ENCODE peak calls at places on chromosomes 6 and 20, in six cellular contexts. One of them, this sample, is unnamed.

GRCh38 chr6:25899123-25899522 is 25.1 kb upstream of the SLC17A3 start:
- DNase-seq in right lobe of liver: no peak
- DNase-seq in suprapubic skin: no peak
- DNase-seq in IMR-90: no peak
- DNase-seq in H54: no peak
- DNase-seq in GM12892: no peak
- DNase-seq in this sample: no peak

GRCh38 chr6:129632081-129632758 is 77.8 kb downstream of the ARHGAP18 start:
- DNase-seq in right lobe of liver: no peak
- DNase-seq in suprapubic skin: no peak
- DNase-seq in IMR-90: no peak
- DNase-seq in H54: no peak
- DNase-seq in GM12892: no peak
- DNase-seq in this sample: no peak

GRCh38 chr6:37020426-37021211 is 15.2 kb downstream of the FGD2 start:
- DNase-seq in right lobe of liver: no peak
- DNase-seq in suprapubic skin: no peak
- DNase-seq in IMR-90: no peak
- DNase-seq in H54: no peak
- DNase-seq in GM12892: no peak
- DNase-seq in this sample: no peak

GRCh38 chr6:136927313-136927712 is 5.2 kb downstream of the SLC35D3 start:
- DNase-seq in right lobe of liver: no peak
- DNase-seq in suprapubic skin: no peak
- DNase-seq in IMR-90: peak
- DNase-seq in H54: no peak
- DNase-seq in GM12892: no peak
- DNase-seq in this sample: peak

GRCh38 chr20:418858-419365 is 10.8 kb downstream of the RBCK1 start:
- DNase-seq in right lobe of liver: no peak
- DNase-seq in suprapubic skin: no peak
- DNase-seq in IMR-90: no peak
- DNase-seq in H54: no peak
- DNase-seq in GM12892: no peak
- DNase-seq in this sample: no peak

GRCh38 chr6:119628691-119629621 is 279.4 kb upstream of the MAN1A1 start:
- DNase-seq in right lobe of liver: no peak
- DNase-seq in suprapubic skin: no peak
- DNase-seq in IMR-90: no peak
- DNase-seq in H54: no peak
- DNase-seq in GM12892: no peak
- DNase-seq in this sample: peak

GRCh38 chr6:23964865-23965264 is 161.2 kb upstream of the NRSN1 start:
- DNase-seq in right lobe of liver: no peak
- DNase-seq in suprapubic skin: no peak
- DNase-seq in IMR-90: no peak
- DNase-seq in H54: no peak
- DNase-seq in GM12892: no peak
- DNase-seq in this sample: no peak

GRCh38 chr20:53283011-53283410 is 310.6 kb downstream of the ZNF217 start:
- DNase-seq in right lobe of liver: no peak
- DNase-seq in suprapubic skin: no peak
- DNase-seq in IMR-90: no peak
- DNase-seq in H54: no peak
- DNase-seq in GM12892: no peak
- DNase-seq in this sample: no peak

GRCh38 chr20:23782366-23782983 is 31.7 kb upstream of the CST1 start:
- DNase-seq in right lobe of liver: no peak
- DNase-seq in suprapubic skin: no peak
- DNase-seq in IMR-90: peak
- DNase-seq in H54: peak
- DNase-seq in GM12892: no peak
- DNase-seq in this sample: peak

GRCh38 chr6:38453302-38453701 is 186.4 kb downstream of the BTBD9 start:
- DNase-seq in right lobe of liver: no peak
- DNase-seq in suprapubic skin: no peak
- DNase-seq in IMR-90: no peak
- DNase-seq in H54: no peak
- DNase-seq in GM12892: no peak
- DNase-seq in this sample: no peak

GRCh38 chr6:13766201-13766634 is 48.1 kb downstream of the MCUR1 start:
- DNase-seq in right lobe of liver: no peak
- DNase-seq in suprapubic skin: peak
- DNase-seq in IMR-90: peak
- DNase-seq in H54: peak
- DNase-seq in GM12892: no peak
- DNase-seq in this sample: no peak

GRCh38 chr20:3766381-3766780 is 1.2 kb downstream of the ADISSP start:
- DNase-seq in right lobe of liver: no peak
- DNase-seq in suprapubic skin: no peak
- DNase-seq in IMR-90: no peak
- DNase-seq in H54: no peak
- DNase-seq in GM12892: no peak
- DNase-seq in this sample: peak

GRCh38 chr6:154566866-154567265 is 56.4 kb upstream of the CNKSR3 start:
- DNase-seq in right lobe of liver: no peak
- DNase-seq in suprapubic skin: no peak
- DNase-seq in IMR-90: no peak
- DNase-seq in H54: no peak
- DNase-seq in GM12892: no peak
- DNase-seq in this sample: no peak

GRCh38 chr20:49392745-49393144 is 89.7 kb downstream of the KCNB1 start:
- DNase-seq in right lobe of liver: no peak
- DNase-seq in suprapubic skin: no peak
- DNase-seq in IMR-90: no peak
- DNase-seq in H54: no peak
- DNase-seq in GM12892: no peak
- DNase-seq in this sample: no peak
- TF ChIP-seq POLR2A in right lobe of liver: no peak
- TF ChIP-seq POLR2A in suprapubic skin: no peak
- TF ChIP-seq POLR2A in IMR-90: no peak
- TF ChIP-seq POLR2A in H54: no peak
- TF ChIP-seq POLR2A in GM12892: no peak
- TF ChIP-seq POLR2A in this sample: no peak

DNA sequence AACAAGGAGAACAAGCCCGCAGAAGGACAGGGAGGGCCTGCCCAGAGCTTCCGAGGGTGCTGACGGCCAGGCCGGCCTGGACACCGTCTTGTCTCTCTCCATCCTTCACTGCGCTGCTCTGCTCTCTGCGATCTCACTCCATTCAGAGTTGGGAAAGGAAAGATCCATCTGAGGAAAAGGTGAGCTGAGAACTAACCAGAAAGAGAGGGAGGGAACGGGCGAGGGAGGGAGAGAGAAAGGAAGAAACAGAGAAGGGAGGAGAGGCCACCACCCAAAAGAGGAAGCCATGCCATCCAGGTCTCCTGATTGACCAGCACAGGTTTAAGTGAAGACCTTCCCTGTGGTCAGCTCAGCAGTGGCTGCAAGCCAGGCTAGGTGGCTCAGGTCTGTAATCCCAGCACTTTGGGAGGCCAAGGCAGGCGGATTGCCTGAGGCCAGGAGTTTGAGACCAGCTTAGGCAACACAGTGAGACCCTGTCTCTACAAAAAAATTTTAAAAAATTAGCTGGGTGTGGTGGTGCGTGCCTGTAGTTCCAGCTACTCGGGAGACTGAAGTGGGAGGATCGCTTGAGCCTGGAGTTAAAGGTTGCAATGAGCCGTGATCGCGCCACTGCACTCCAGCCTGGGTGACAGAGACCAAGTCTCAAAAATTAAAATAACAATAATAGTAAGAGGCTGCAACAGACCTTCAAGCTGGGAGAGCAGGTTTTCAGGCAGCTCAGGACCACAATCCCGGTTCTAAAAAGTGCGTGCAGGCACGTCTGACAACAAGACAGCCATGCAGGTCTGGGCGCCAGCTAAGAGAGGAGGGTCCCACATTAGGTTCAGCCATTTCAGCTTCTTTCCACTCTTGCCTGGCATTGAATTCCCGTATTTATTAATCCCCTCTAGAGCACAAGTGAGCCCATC is 34.2 kb upstream of the DLGAP4 start:
- DNase-seq in right lobe of liver: no peak
- DNase-seq in suprapubic skin: no peak
- DNase-seq in IMR-90: no peak
- DNase-seq in H54: no peak
- DNase-seq in GM12892: no peak
- DNase-seq in this sample: no peak
- TF ChIP-seq POLR2A in right lobe of liver: no peak
- TF ChIP-seq POLR2A in suprapubic skin: no peak
- TF ChIP-seq POLR2A in IMR-90: no peak
- TF ChIP-seq POLR2A in H54: no peak
- TF ChIP-seq POLR2A in GM12892: no peak
- TF ChIP-seq POLR2A in this sample: no peak

DNA sequence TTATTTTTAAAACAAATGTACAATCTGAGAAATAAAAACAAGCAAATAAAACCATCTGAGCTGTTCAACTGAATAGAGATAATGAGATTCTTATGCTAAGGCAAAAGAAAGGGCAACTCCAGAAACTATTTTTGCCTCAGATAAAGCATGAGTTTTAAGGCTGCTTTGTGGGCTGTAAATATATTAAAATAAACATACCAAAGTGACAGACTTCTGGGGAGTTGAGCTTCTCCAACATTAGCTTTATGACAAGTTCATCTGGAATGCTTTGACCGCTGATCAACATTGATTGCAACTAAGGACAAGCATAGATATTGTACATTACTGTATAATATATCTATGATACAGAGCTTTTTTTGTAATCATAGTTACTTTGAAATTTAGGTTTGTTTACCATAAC is 19.3 kb downstream of the AK9 start:
- DNase-seq in right lobe of liver: no peak
- DNase-seq in suprapubic skin: no peak
- DNase-seq in IMR-90: peak
- DNase-seq in H54: no peak
- DNase-seq in GM12892: no peak
- DNase-seq in this sample: no peak
- TF ChIP-seq POLR2A in right lobe of liver: no peak
- TF ChIP-seq POLR2A in suprapubic skin: no peak
- TF ChIP-seq POLR2A in IMR-90: no peak
- TF ChIP-seq POLR2A in H54: no peak
- TF ChIP-seq POLR2A in GM12892: no peak
- TF ChIP-seq POLR2A in this sample: no peak

GRCh38 chr6:166330612-166331011 is 11.7 kb downstream of the SFT2D1 start:
- DNase-seq in right lobe of liver: peak
- DNase-seq in suprapubic skin: no peak
- DNase-seq in IMR-90: peak
- DNase-seq in H54: no peak
- DNase-seq in GM12892: no peak
- DNase-seq in this sample: peak
- TF ChIP-seq POLR2A in right lobe of liver: no peak
- TF ChIP-seq POLR2A in suprapubic skin: no peak
- TF ChIP-seq POLR2A in IMR-90: no peak
- TF ChIP-seq POLR2A in H54: no peak
- TF ChIP-seq POLR2A in GM12892: no peak
- TF ChIP-seq POLR2A in this sample: no peak

GRCh38 chr6:144857086-144857485 is 572.0 kb downstream of the UTRN start:
- DNase-seq in right lobe of liver: no peak
- DNase-seq in suprapubic skin: no peak
- DNase-seq in IMR-90: no peak
- DNase-seq in H54: no peak
- DNase-seq in GM12892: no peak
- DNase-seq in this sample: no peak
- TF ChIP-seq POLR2A in right lobe of liver: no peak
- TF ChIP-seq POLR2A in suprapubic skin: no peak
- TF ChIP-seq POLR2A in IMR-90: no peak
- TF ChIP-seq POLR2A in H54: no peak
- TF ChIP-seq POLR2A in GM12892: no peak
- TF ChIP-seq POLR2A in this sample: no peak